ENCODE peak calls at places on chromosomes 11 and 22, in eight cellular contexts. T, B, V, A, N, O, L and P are unnamed samples.

GRCh38 chr11:69915151-69915500 is 95.9 kb upstream of the FGF3 start:
- DNase-seq in T (no peak), B (no peak), V (no peak), A (peak; percentile 0), N (peak; percentile 62), O (no peak), L (peak; percentile 10), P (no peak)

GRCh38 chr11:85685820-85686459 is at the start of gene CCDC89:
- DNase-seq in T (no peak), B (peak; percentile 4), V (peak; percentile 59), A (peak; percentile 48), N (peak; percentile 99), O (peak; percentile 94), L (peak; percentile 99), P (peak; percentile 10)

GRCh38 chr22:19615867-19616581 is 91.8 kb upstream of the CLDN5 start:
- DNase-seq in T (no peak), B (no peak), V (no peak), A (no peak), N (no peak), O (no peak), L (no peak), P (no peak)

GRCh38 chr22:45692549-45692948 is 20.9 kb downstream of the ATXN10 start:
- DNase-seq in T (no peak), B (no peak), V (no peak), A (no peak), N (peak; percentile 50), O (no peak), L (peak; percentile 59), P (no peak)

GRCh38 chr11:94897330-94897768 is 76.0 kb downstream of the CWC15 start:
- DNase-seq in T (no peak), B (peak; percentile 30), V (peak; percentile 58), A (peak; percentile 47), N (peak; percentile 45), O (no peak), L (peak; percentile 50), P (no peak)

GRCh38 chr22:49951001-49951677 is 9.4 kb upstream of the PIM3 start:
- DNase-seq in T (no peak), B (no peak), V (no peak), A (peak; percentile 92), N (peak; percentile 64), O (no peak), L (no peak), P (no peak)

GRCh38 chr11:75896843-75897419 is 81.9 kb downstream of the UVRAG start:
- DNase-seq in T (no peak), B (peak; percentile 25), V (peak; percentile 14), A (no peak), N (peak; percentile 55), O (peak; percentile 21), L (peak; percentile 56), P (no peak)

GRCh38 chr11:9002920-9003572 is 755 bp downstream of the NRIP3 start:
- DNase-seq in T (no peak), B (no peak), V (no peak), A (no peak), N (no peak), O (no peak), L (no peak), P (no peak)

GRCh38 chr11:119339581-119340334 is 925 bp downstream of the C1QTNF5 start:
- DNase-seq in T (no peak), B (no peak), V (peak; percentile 89), A (peak; percentile 68), N (no peak), O (no peak), L (peak; percentile 62), P (no peak)

GRCh38 chr11:60305906-60306619 is 21.0 kb upstream of the MS4A6E start:
- DNase-seq in T (no peak), B (no peak), V (no peak), A (no peak), N (no peak), O (no peak), L (no peak), P (no peak)

GRCh38 chr11:77067776-77068460 is 1.1 kb downstream of the CAPN5 start:
- DNase-seq in T (no peak), B (no peak), V (no peak), A (peak; percentile 11), N (no peak), O (no peak), L (no peak), P (no peak)

GRCh38 chr11:99019676-99020075 is 1.1 kb upstream of the CNTN5 start:
- DNase-seq in T (no peak), B (no peak), V (no peak), A (no peak), N (no peak), O (no peak), L (no peak), P (no peak)